ENCODE peak calls at places on chromosomes 3 and 15, in nine cellular contexts. J is substantia nigra, G is amniotic stem cell, B is MCF 10A, A is osteocyte, H is SK-MEL-5, P is mesothelial cell of epicardium, N is transverse colon, X is C1 segment of cervical spinal cord. W is an unnamed sample.

GRCh38 chr15:67076147-67076843 is 10.9 kb downstream of the SMAD3 start:
- DNase-seq in J (no peak), G (no peak), B (peak), A (no peak), H (no peak), P (no peak), N (no peak), X (no peak), W (no peak)

GRCh38 chr3:152405915-152406802 is 137.4 kb downstream of the MBNL1 start:
- DNase-seq in J (no peak), G (no peak), B (peak), A (no peak), H (peak), P (no peak), N (no peak), X (no peak), W (no peak)

GRCh38 chr3:50183755-50184154 is 7.7 kb upstream of the GNAT1 start:
- DNase-seq in J (no peak), G (no peak), B (no peak), A (no peak), H (no peak), P (no peak), N (no peak), X (no peak), W (no peak)

GRCh38 chr3:97269202-97269601 is 454.8 kb downstream of the EPHA6 start:
- DNase-seq in J (no peak), G (no peak), B (no peak), A (no peak), H (no peak), P (no peak), N (no peak), X (no peak), W (no peak)

GRCh38 chr15:63211549-63211948 is 22.1 kb downstream of the RAB8B start:
- DNase-seq in J (no peak), G (no peak), B (no peak), A (no peak), H (no peak), P (no peak), N (no peak), X (no peak), W (no peak)

GRCh38 chr3:171654809-171655208 is 155.5 kb downstream of the PLD1 start:
- DNase-seq in J (no peak), G (no peak), B (peak), A (no peak), H (peak), P (no peak), N (peak), X (no peak), W (peak)

GRCh38 chr15:29141206-29141907 is 128.3 kb downstream of the NSMCE3 start:
- DNase-seq in J (no peak), G (no peak), B (no peak), A (no peak), H (no peak), P (peak), N (no peak), X (no peak), W (peak)

GRCh38 chr3:32454731-32455608 is 47.7 kb downstream of the CMTM6 start:
- DNase-seq in J (no peak), G (no peak), B (no peak), A (peak), H (no peak), P (no peak), N (no peak), X (no peak), W (no peak)

GRCh38 chr3:110902453-110903085 is 169.0 kb upstream of the NECTIN3 start:
- DNase-seq in J (no peak), G (no peak), B (no peak), A (no peak), H (no peak), P (no peak), N (no peak), X (no peak), W (no peak)

GRCh38 chr15:26129852-26130251 is 266.7 kb upstream of the ATP10A start:
- DNase-seq in J (no peak), G (no peak), B (no peak), A (no peak), H (no peak), P (no peak), N (no peak), X (no peak), W (no peak)

GRCh38 chr3:64022451-64023186 is 675 bp downstream of the PSMD6 start:
- DNase-seq in J (no peak), G (no peak), B (peak), A (no peak), H (peak), P (peak), N (no peak), X (no peak), W (no peak)

GRCh38 chr3:194543550-194543949 is 56.7 kb upstream of the ATP13A3 start:
- DNase-seq in J (no peak), G (no peak), B (no peak), A (no peak), H (no peak), P (no peak), N (no peak), X (no peak), W (no peak)

GRCh38 chr3:151037746-151038145 is 47.7 kb upstream of the MED12L start:
- DNase-seq in J (no peak), G (peak), B (peak), A (peak), H (no peak), P (no peak), N (peak), X (no peak), W (no peak)

GRCh38 chr15:84937144-84937543 is 44.5 kb upstream of the PDE8A start:
- DNase-seq in J (no peak), G (no peak), B (no peak), A (no peak), H (peak), P (no peak), N (no peak), X (no peak), W (no peak)

GRCh38 chr3:13557926-13558325 is 9.0 kb downstream of the FBLN2 start:
- DNase-seq in J (no peak), G (no peak), B (no peak), A (no peak), H (no peak), P (no peak), N (no peak), X (no peak), W (no peak)